ENCODE peak calls at places on chromosomes 12 and 14, in five cellular contexts. Q is ecto neural progenitor cell, Y is GM19239, I is M059J, A is mesenteric fat pad. H is an unnamed sample.
A peak's percentile ranks its signal among the peaks of the same experiment; 100 is the strongest.

GRCh38 chr14:100446572-100446971 is 123.4 kb downstream of the SLC25A47 start:
- DNase-seq in I (no peak), Y (no peak), A (peak; percentile 37), Q (peak; percentile 57), H (no peak)

GRCh38 chr12:80892597-80893445 is 44.9 kb downstream of the LIN7A start:
- DNase-seq in A (no peak), I (peak; percentile 3), Y (no peak), Q (no peak), H (no peak)

GRCh38 chr14:101520621-101521305 is 40.5 kb upstream of the DIO3 start:
- DNase-seq in A (no peak), I (no peak), Y (no peak), Q (no peak), H (no peak)

GRCh38 chr12:122094735-122095561 is 16.4 kb downstream of the MLXIP start:
- DNase-seq in Y (no peak), A (peak; percentile 65), I (peak; percentile 40), Q (no peak), H (no peak)

GRCh38 chr14:62206456-62206855 is 444.2 kb downstream of the SNAPC1 start:
- DNase-seq in Q (no peak), Y (no peak), A (no peak), I (peak; percentile 55), H (no peak)

GRCh38 chr12:69425417-69425816 is 44.8 kb upstream of the FRS2 start:
- DNase-seq in Y (no peak), A (no peak), Q (no peak), I (no peak), H (no peak)

GRCh38 chr14:50530358-50530757 is 2.0 kb downstream of the MAP4K5 start:
- DNase-seq in Y (no peak), I (peak; percentile 56), A (no peak), Q (no peak), H (no peak)

GRCh38 chr12:16269941-16270340 is 7.5 kb downstream of the SLC15A5 start:
- DNase-seq in Q (no peak), Y (no peak), I (no peak), A (no peak), H (no peak)

GRCh38 chr14:39946796-39947195 is 514.6 kb upstream of the FBXO33 start:
- DNase-seq in A (no peak), Y (no peak), Q (no peak), I (peak; percentile 5), H (no peak)

GRCh38 chr12:64278421-64278820 is 56.3 kb upstream of the KICS2 start:
- DNase-seq in A (no peak), I (no peak), Q (no peak), Y (no peak), H (no peak)

GRCh38 chr14:102272392-102272791 is 32.6 kb downstream of the MOK start:
- DNase-seq in Q (no peak), I (no peak), A (no peak), Y (no peak), H (no peak)

GRCh38 chr14:38578278-38578681 is 322.4 kb upstream of the CLEC14A start:
- DNase-seq in Q (no peak), I (peak; percentile 67), A (no peak), Y (no peak), H (no peak)

GRCh38 chr12:31951939-31952338 is 7.3 kb upstream of the RESF1 start:
- DNase-seq in I (no peak), Q (no peak), Y (no peak), A (no peak), H (no peak)

GRCh38 chr12:120669055-120669828 is 17.7 kb upstream of the MLEC start:
- DNase-seq in I (peak; percentile 28), Q (peak; percentile 69), Y (no peak), A (no peak), H (peak; percentile 33)

GRCh38 chr14:90601521-90601920 is 204.7 kb downstream of the CALM1 start:
- DNase-seq in Q (no peak), Y (no peak), A (peak; percentile 24), I (no peak), H (no peak)

GRCh38 chr12:112029326-112029725 is 16.1 kb downstream of the ERP29 start:
- DNase-seq in Q (no peak), A (no peak), Y (no peak), I (no peak), H (no peak)

GRCh38 chr14:95025941-95026340 is 131.4 kb downstream of the DICER1 start:
- DNase-seq in I (no peak), Q (peak; percentile 30), A (peak; percentile 37), Y (no peak), H (no peak)

GRCh38 chr12:16285586-16285985 is 8.1 kb upstream of the SLC15A5 start:
- DNase-seq in A (no peak), Y (no peak), I (no peak), Q (no peak), H (no peak)

GRCh38 chr12:106918746-106919145 is 37.0 kb upstream of the TMEM263 start:
- DNase-seq in Y (no peak), A (no peak), I (peak; percentile 28), Q (no peak), H (no peak)

GRCh38 chr12:25975682-25976081 is 17.2 kb downstream of the RASSF8 start:
- DNase-seq in I (no peak), Q (no peak), Y (no peak), A (no peak), H (no peak)

GRCh38 chr12:28021704-28022103 is 49.2 kb upstream of the PTHLH start:
- DNase-seq in Y (no peak), I (no peak), A (no peak), Q (no peak), H (no peak)